ENCODE peak calls at places on chromosomes 4 and X, in five cellular contexts. N is A172, A is SK-MEL-5, V is upper lobe of right lung, J is GM18507. E is an unnamed sample.

GRCh38 chrX:153651540-153652079 is 4.6 kb downstream of the DUSP9 start:
- DNase-seq in N (no peak), A (peak), V (no peak), J (no peak), E (no peak)

GRCh38 chr4:15781427-15782095 is 3.4 kb downstream of the CD38 start:
- DNase-seq in N (no peak), A (no peak), V (no peak), J (no peak), E (no peak)

GRCh38 chr4:1171306-1172227 is 816 bp downstream of the SPON2 start:
- DNase-seq in N (no peak), A (no peak), V (peak), J (no peak), E (no peak)

GRCh38 chr4:5758741-5759140 is 47.7 kb downstream of the EVC start:
- DNase-seq in N (peak), A (no peak), V (peak), J (no peak), E (peak)

GRCh38 chr4:145132521-145133098 is 34.5 kb downstream of the ABCE1 start:
- DNase-seq in N (no peak), A (peak), V (no peak), J (peak), E (no peak)

GRCh38 chr4:42654606-42655005 is 2.3 kb downstream of the ATP8A1 start:
- DNase-seq in N (peak), A (no peak), V (no peak), J (no peak), E (peak)

GRCh38 chrX:18075603-18076002 is 145.1 kb downstream of the BEND2 start:
- DNase-seq in N (no peak), A (no peak), V (no peak), J (no peak), E (no peak)

GRCh38 chr4:3384771-3385701 is 56.7 kb upstream of the HGFAC start:
- DNase-seq in N (no peak), A (no peak), V (peak), J (no peak), E (no peak)

GRCh38 chr4:70994387-70995099 is 1.1 kb downstream of the DCK start:
- DNase-seq in N (no peak), A (no peak), V (no peak), J (no peak), E (peak)

GRCh38 chr4:4735870-4736269 is 123.6 kb upstream of the MSX1 start:
- DNase-seq in N (no peak), A (no peak), V (no peak), J (no peak), E (no peak)

GRCh38 chr4:134320048-134320447 is 118.5 kb upstream of the PABPC4L start:
- DNase-seq in N (no peak), A (no peak), V (no peak), J (no peak), E (no peak)